ENCODE peak calls at places on chromosomes 4 and X, in seven cellular contexts. K is T1000; S is NCI-H510A treated with DMSO at 0.1 percent for 48 hours; J is CD8-positive, alpha-beta T cell; L is NCI-H1930; O is activated CD8-positive, alpha-beta memory T cell treated with anti-CD3 and anti-CD28 coated beads for 24 hours; Z is activated CD4-positive, alpha-beta T cell treated with anti-CD3 and anti-CD28 coated beads, Interleukin-2, amount 50 U/mL, for 4 hours. W is an unnamed sample.
A peak's percentile ranks its signal among the peaks of the same experiment; 100 is the strongest.

GRCh38 chr4:8542776-8543525 is 37.2 kb upstream of the GPR78 start:
- DNase-seq in K (no peak), S (no peak), J (no peak), L (no peak), O (no peak), Z (no peak), W (no peak)

GRCh38 chrX:79270401-79270800 is 96.7 kb downstream of the ITM2A start:
- DNase-seq in K (no peak), S (no peak), J (peak; percentile 47), L (no peak), O (peak; percentile 80), Z (peak; percentile 78), W (no peak)

GRCh38 chrX:42248226-42248625 is 324.9 kb upstream of the CASK start:
- DNase-seq in K (no peak), S (no peak), J (no peak), L (no peak), O (no peak), Z (no peak), W (no peak)

GRCh38 chr4:35125995-35126712 is 1118.2 kb downstream of the ARAP2 start:
- DNase-seq in K (no peak), S (peak; percentile 75), J (no peak), L (no peak), O (no peak), Z (no peak), W (peak; percentile 69)

GRCh38 chr4:5611656-5612187 is 96.6 kb downstream of the EVC2 start:
- DNase-seq in K (no peak), S (no peak), J (no peak), L (no peak), O (no peak), Z (no peak), W (no peak)

GRCh38 chrX:136747003-136747986 is 33.4 kb downstream of the ARHGEF6 start:
- DNase-seq in K (no peak), S (no peak), J (no peak), L (no peak), O (no peak), Z (peak; percentile 35), W (no peak)

GRCh38 chr4:139015948-139016451 is 419 bp downstream of the NOCT start:
- DNase-seq in K (no peak), S (peak; percentile 12), J (peak; percentile 10), L (no peak), O (no peak), Z (peak; percentile 45), W (peak; percentile 53)

GRCh38 chr4:37634180-37634579 is 52.0 kb downstream of the RELL1 start:
- DNase-seq in K (no peak), S (no peak), J (no peak), L (no peak), O (no peak), Z (no peak), W (no peak)

GRCh38 chr4:1336079-1336478 is 10.9 kb upstream of the UVSSA start:
- DNase-seq in K (no peak), S (no peak), J (no peak), L (no peak), O (no peak), Z (no peak), W (no peak)

GRCh38 chr4:23401572-23401971 is 488.3 kb downstream of the PPARGC1A start:
- DNase-seq in K (no peak), S (no peak), J (no peak), L (no peak), O (no peak), Z (no peak), W (no peak)

GRCh38 chr4:1784789-1785591 is 8.1 kb upstream of the FGFR3 start:
- DNase-seq in K (no peak), S (no peak), J (no peak), L (no peak), O (no peak), Z (no peak), W (no peak)